ENCODE peak calls at places on chromosomes 3 and 15, in four cellular contexts. L is activated T-cell treated with anti-CD3 and anti-CD28 coated beads, Interleukin-2, amount 50 U/mL, for 1 hour; B is suprapubic skin; Q is HFFc6. N is an unnamed sample.

GRCh38 chr3:15055019-15055557 is 10.0 kb downstream of the MRPS25 start:
- DNase-seq in L (peak), B (no peak), Q (peak), N (peak)

GRCh38 chr3:7512048-7512447 is 651.1 kb downstream of the GRM7 start:
- DNase-seq in Q (no peak), L (no peak), B (no peak), N (no peak)

GRCh38 chr3:21705769-21706168 is 45.2 kb downstream of the ZNF385D start:
- DNase-seq in L (no peak), Q (peak), B (no peak), N (peak)

GRCh38 chr15:41917767-41918430 is 24.0 kb upstream of the SPTBN5 start:
- DNase-seq in Q (peak), B (no peak), L (no peak), N (peak)

GRCh38 chr15:45690581-45691260 is 55.9 kb downstream of the SQOR start:
- DNase-seq in Q (no peak), B (no peak), L (no peak), N (peak)

GRCh38 chr3:157098823-157099185 is 61.1 kb downstream of the CCNL1 start:
- DNase-seq in Q (peak), L (no peak), B (no peak), N (peak)

GRCh38 chr3:45778761-45779201 is 17.6 kb downstream of the SLC6A20 start:
- DNase-seq in L (no peak), Q (no peak), B (peak), N (no peak)

GRCh38 chr15:74173545-74174215 is at the start of gene ISLR:
- DNase-seq in B (peak), Q (no peak), L (no peak), N (peak)

GRCh38 chr3:51535146-51536019 is 3.1 kb upstream of the RAD54L2 start:
- DNase-seq in L (no peak), B (no peak), Q (no peak), N (no peak)

GRCh38 chr3:188387921-188388320 is 234.0 kb downstream of the LPP start:
- DNase-seq in B (no peak), Q (no peak), L (no peak), N (no peak)

GRCh38 chr3:38460377-38461085 is 6.8 kb downstream of the ACVR2B start:
- DNase-seq in Q (no peak), B (no peak), L (no peak), N (no peak)

GRCh38 chr15:57057134-57057930 is 138.9 kb downstream of the TCF12 start:
- DNase-seq in L (no peak), B (no peak), Q (no peak), N (no peak)

N was measured in foreskin fibroblast.